ENCODE peak calls at places on chromosome 21, in ten cellular contexts. One of them, this sample, is unnamed. For H3K27me3, the result is how much of the 10 kb centered on the place peaks cover.

GRCh38 chr21:46424621-46425020 is 34.1 kb upstream of the DIP2A start:
- DNase-seq in CD4-positive, alpha-beta T cell: no peak
- DNase-seq in tibial artery: no peak
- DNase-seq in heart right ventricle: no peak
- DNase-seq in left ventricle myocardium inferior: no peak
- DNase-seq in testis: no peak
- DNase-seq in brain microvascular endothelial cell: no peak
- DNase-seq in psoas muscle: peak
- DNase-seq in neural progenitor cell: no peak
- DNase-seq in prostate gland: no peak
- DNase-seq in this sample: no peak

GRCh38 chr21:45747802-45748445 is 104.4 kb downstream of the PCBP3 start:
- DNase-seq in CD4-positive, alpha-beta T cell: no peak
- DNase-seq in tibial artery: no peak
- DNase-seq in heart right ventricle: no peak
- DNase-seq in left ventricle myocardium inferior: no peak
- DNase-seq in testis: no peak
- DNase-seq in brain microvascular endothelial cell: no peak
- DNase-seq in psoas muscle: no peak
- DNase-seq in neural progenitor cell: no peak
- DNase-seq in prostate gland: peak
- DNase-seq in this sample: peak

GRCh38 chr21:14548751-14549150 is 2.6 kb upstream of the SAMSN1 start:
- DNase-seq in CD4-positive, alpha-beta T cell: no peak
- DNase-seq in tibial artery: no peak
- DNase-seq in heart right ventricle: no peak
- DNase-seq in left ventricle myocardium inferior: no peak
- DNase-seq in testis: no peak
- DNase-seq in brain microvascular endothelial cell: no peak
- DNase-seq in psoas muscle: no peak
- DNase-seq in neural progenitor cell: no peak
- DNase-seq in prostate gland: no peak
- DNase-seq in this sample: no peak

GRCh38 chr21:44531606-44532128 is 8.3 kb downstream of the KRTAP10-1 start:
- DNase-seq in CD4-positive, alpha-beta T cell: no peak
- DNase-seq in tibial artery: peak
- DNase-seq in heart right ventricle: no peak
- DNase-seq in left ventricle myocardium inferior: peak
- DNase-seq in testis: no peak
- DNase-seq in brain microvascular endothelial cell: no peak
- DNase-seq in psoas muscle: peak
- DNase-seq in neural progenitor cell: no peak
- DNase-seq in prostate gland: no peak
- DNase-seq in this sample: no peak

GRCh38 chr21:44267655-44268142 is 6.0 kb upstream of the DNMT3L start:
- DNase-seq in CD4-positive, alpha-beta T cell: peak
- DNase-seq in tibial artery: no peak
- DNase-seq in heart right ventricle: no peak
- DNase-seq in left ventricle myocardium inferior: no peak
- DNase-seq in testis: no peak
- DNase-seq in brain microvascular endothelial cell: no peak
- DNase-seq in psoas muscle: peak
- DNase-seq in neural progenitor cell: peak
- DNase-seq in prostate gland: no peak
- DNase-seq in this sample: no peak

GRCh38 chr21:46482225-46482845 is 23.6 kb downstream of the DIP2A start:
- DNase-seq in CD4-positive, alpha-beta T cell: no peak
- DNase-seq in tibial artery: no peak
- DNase-seq in heart right ventricle: no peak
- DNase-seq in left ventricle myocardium inferior: no peak
- DNase-seq in testis: no peak
- DNase-seq in brain microvascular endothelial cell: no peak
- DNase-seq in psoas muscle: no peak
- DNase-seq in neural progenitor cell: no peak
- DNase-seq in prostate gland: no peak
- DNase-seq in this sample: no peak

GRCh38 chr21:38236232-38236631 is 20.6 kb upstream of the KCNJ15 start:
- DNase-seq in CD4-positive, alpha-beta T cell: no peak
- DNase-seq in tibial artery: no peak
- DNase-seq in heart right ventricle: no peak
- DNase-seq in left ventricle myocardium inferior: no peak
- DNase-seq in testis: no peak
- DNase-seq in brain microvascular endothelial cell: peak
- DNase-seq in psoas muscle: no peak
- DNase-seq in neural progenitor cell: no peak
- DNase-seq in prostate gland: no peak
- DNase-seq in this sample: no peak

GRCh38 chr21:44441041-44441400 is 14.3 kb upstream of the LRRC3 start:
- DNase-seq in CD4-positive, alpha-beta T cell: no peak
- DNase-seq in tibial artery: no peak
- DNase-seq in heart right ventricle: no peak
- DNase-seq in left ventricle myocardium inferior: no peak
- DNase-seq in testis: no peak
- DNase-seq in brain microvascular endothelial cell: no peak
- DNase-seq in psoas muscle: no peak
- DNase-seq in neural progenitor cell: no peak
- DNase-seq in prostate gland: no peak
- DNase-seq in this sample: no peak

GRCh38 chr21:19353271-19353670 is 949.7 kb upstream of the TMPRSS15 start:
- DNase-seq in CD4-positive, alpha-beta T cell: no peak
- DNase-seq in tibial artery: no peak
- DNase-seq in heart right ventricle: no peak
- DNase-seq in left ventricle myocardium inferior: no peak
- DNase-seq in testis: no peak
- DNase-seq in brain microvascular endothelial cell: no peak
- DNase-seq in psoas muscle: no peak
- DNase-seq in neural progenitor cell: no peak
- DNase-seq in prostate gland: no peak
- DNase-seq in this sample: no peak

GRCh38 chr21:19767546-19767945 is 1230.7 kb upstream of the NCAM2 start:
- DNase-seq in CD4-positive, alpha-beta T cell: no peak
- DNase-seq in tibial artery: no peak
- DNase-seq in heart right ventricle: no peak
- DNase-seq in left ventricle myocardium inferior: no peak
- DNase-seq in testis: no peak
- DNase-seq in brain microvascular endothelial cell: no peak
- DNase-seq in psoas muscle: no peak
- DNase-seq in neural progenitor cell: no peak
- DNase-seq in prostate gland: no peak
- DNase-seq in this sample: no peak

GRCh38 chr21:23401278-23401677 is 2206.0 kb downstream of the MRPL39 start:
- DNase-seq in CD4-positive, alpha-beta T cell: no peak
- DNase-seq in tibial artery: no peak
- DNase-seq in heart right ventricle: no peak
- DNase-seq in left ventricle myocardium inferior: no peak
- DNase-seq in testis: no peak
- DNase-seq in brain microvascular endothelial cell: no peak
- DNase-seq in psoas muscle: no peak
- DNase-seq in neural progenitor cell: peak
- DNase-seq in prostate gland: no peak
- DNase-seq in this sample: no peak
- TF ChIP-seq CTCF in CD4-positive, alpha-beta T cell: no peak
- TF ChIP-seq CTCF in tibial artery: no peak
- TF ChIP-seq CTCF in heart right ventricle: no peak
- TF ChIP-seq CTCF in left ventricle myocardium inferior: peak
- TF ChIP-seq CTCF in testis: no peak
- TF ChIP-seq CTCF in brain microvascular endothelial cell: no peak
- TF ChIP-seq CTCF in psoas muscle: no peak
- TF ChIP-seq CTCF in neural progenitor cell: peak
- TF ChIP-seq CTCF in prostate gland: no peak
- TF ChIP-seq CTCF in this sample: no peak

GRCh38 chr21:36716387-36716786 is 17.5 kb downstream of the SIM2 start:
- DNase-seq in CD4-positive, alpha-beta T cell: no peak
- DNase-seq in tibial artery: no peak
- DNase-seq in heart right ventricle: no peak
- DNase-seq in left ventricle myocardium inferior: no peak
- DNase-seq in testis: no peak
- DNase-seq in brain microvascular endothelial cell: no peak
- DNase-seq in psoas muscle: no peak
- DNase-seq in neural progenitor cell: no peak
- DNase-seq in prostate gland: no peak
- DNase-seq in this sample: no peak
- H3K27me3 ChIP-seq in CD4-positive, alpha-beta T cell: half or more
- H3K27me3 ChIP-seq in tibial artery: under half
- H3K27me3 ChIP-seq in heart right ventricle: under half
- H3K27me3 ChIP-seq in left ventricle myocardium inferior: half or more
- H3K27me3 ChIP-seq in testis: under half
- H3K27me3 ChIP-seq in brain microvascular endothelial cell: under half
- H3K27me3 ChIP-seq in psoas muscle: under half
- H3K27me3 ChIP-seq in neural progenitor cell: half or more
- H3K27me3 ChIP-seq in prostate gland: under half
- H3K27me3 ChIP-seq in this sample: under half

GRCh38 chr21:41953249-41953830 is 478 bp downstream of the C2CD2 start:
- DNase-seq in CD4-positive, alpha-beta T cell: no peak
- DNase-seq in tibial artery: no peak
- DNase-seq in heart right ventricle: no peak
- DNase-seq in left ventricle myocardium inferior: peak
- DNase-seq in testis: no peak
- DNase-seq in brain microvascular endothelial cell: no peak
- DNase-seq in psoas muscle: peak
- DNase-seq in neural progenitor cell: peak
- DNase-seq in prostate gland: no peak
- DNase-seq in this sample: no peak

GRCh38 chr21:41954654-41955499 is 1.1 kb upstream of the C2CD2 start:
- DNase-seq in CD4-positive, alpha-beta T cell: no peak
- DNase-seq in tibial artery: no peak
- DNase-seq in heart right ventricle: no peak
- DNase-seq in left ventricle myocardium inferior: no peak
- DNase-seq in testis: no peak
- DNase-seq in brain microvascular endothelial cell: no peak
- DNase-seq in psoas muscle: no peak
- DNase-seq in neural progenitor cell: no peak
- DNase-seq in prostate gland: no peak
- DNase-seq in this sample: no peak

GRCh38 chr21:41955516-41955915 is 1.7 kb upstream of the C2CD2 start:
- DNase-seq in CD4-positive, alpha-beta T cell: no peak
- DNase-seq in tibial artery: no peak
- DNase-seq in heart right ventricle: no peak
- DNase-seq in left ventricle myocardium inferior: no peak
- DNase-seq in testis: no peak
- DNase-seq in brain microvascular endothelial cell: no peak
- DNase-seq in psoas muscle: no peak
- DNase-seq in neural progenitor cell: no peak
- DNase-seq in prostate gland: no peak
- DNase-seq in this sample: no peak

GRCh38 chr21:41952568-41953248 is 1.1 kb downstream of the C2CD2 start:
- DNase-seq in CD4-positive, alpha-beta T cell: no peak
- DNase-seq in tibial artery: no peak
- DNase-seq in heart right ventricle: no peak
- DNase-seq in left ventricle myocardium inferior: no peak
- DNase-seq in testis: no peak
- DNase-seq in brain microvascular endothelial cell: no peak
- DNase-seq in psoas muscle: peak
- DNase-seq in neural progenitor cell: peak
- DNase-seq in prostate gland: no peak
- DNase-seq in this sample: no peak

DNA sequence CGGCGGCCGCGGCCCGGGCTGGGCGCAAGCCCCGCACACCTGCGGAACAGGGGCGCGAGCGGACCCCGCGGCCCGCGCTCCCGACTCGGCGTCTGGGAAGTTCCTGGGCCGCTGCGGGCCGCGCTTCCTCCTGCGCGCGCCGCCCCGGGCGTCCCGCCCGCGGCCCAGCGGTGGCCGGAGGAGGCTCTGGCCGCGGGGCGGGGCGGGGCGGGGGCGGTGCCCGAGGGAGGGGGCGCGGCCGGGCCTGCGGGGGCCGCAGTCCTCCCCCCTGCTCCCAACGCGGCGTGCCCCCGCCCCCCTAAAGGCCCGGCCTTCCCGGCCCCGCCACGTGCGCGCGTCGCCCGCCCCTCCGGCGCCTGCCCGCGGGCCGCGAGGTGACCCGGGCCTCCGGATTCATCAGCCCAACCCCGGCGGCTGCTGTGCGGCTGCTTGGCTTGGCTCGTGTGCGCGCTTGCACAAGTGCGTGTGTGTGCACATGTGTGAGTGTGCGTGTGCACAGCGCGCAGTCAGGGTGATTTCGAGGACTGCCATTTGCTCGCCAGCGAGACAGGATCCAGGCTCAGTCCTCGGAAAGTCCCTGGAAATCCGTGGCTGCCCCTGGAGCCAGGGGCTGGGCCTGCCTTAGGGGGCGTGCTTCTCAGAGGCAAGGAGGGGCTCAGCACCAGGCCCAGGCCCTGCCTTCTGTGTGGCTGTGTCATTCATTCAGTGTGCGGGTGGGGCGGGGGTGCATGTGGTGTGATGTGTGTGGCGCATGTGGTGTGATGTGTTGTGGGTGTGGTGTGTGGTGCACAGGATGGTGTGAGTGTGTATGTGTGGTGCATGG is at the start of gene C2CD2:
- DNase-seq in CD4-positive, alpha-beta T cell: no peak
- DNase-seq in tibial artery: peak
- DNase-seq in heart right ventricle: peak
- DNase-seq in left ventricle myocardium inferior: peak
- DNase-seq in testis: no peak
- DNase-seq in brain microvascular endothelial cell: no peak
- DNase-seq in psoas muscle: peak
- DNase-seq in neural progenitor cell: peak
- DNase-seq in prostate gland: no peak
- DNase-seq in this sample: no peak
- TF ChIP-seq CTCF in CD4-positive, alpha-beta T cell: no peak
- TF ChIP-seq CTCF in tibial artery: no peak
- TF ChIP-seq CTCF in heart right ventricle: peak
- TF ChIP-seq CTCF in left ventricle myocardium inferior: no peak
- TF ChIP-seq CTCF in testis: no peak
- TF ChIP-seq CTCF in brain microvascular endothelial cell: peak
- TF ChIP-seq CTCF in psoas muscle: no peak
- TF ChIP-seq CTCF in neural progenitor cell: peak
- TF ChIP-seq CTCF in prostate gland: no peak
- TF ChIP-seq CTCF in this sample: no peak

GRCh38 chr21:33975548-33976081 is 60.0 kb upstream of the ATP5PO start:
- DNase-seq in CD4-positive, alpha-beta T cell: peak
- DNase-seq in tibial artery: no peak
- DNase-seq in heart right ventricle: no peak
- DNase-seq in left ventricle myocardium inferior: no peak
- DNase-seq in testis: no peak
- DNase-seq in brain microvascular endothelial cell: peak
- DNase-seq in psoas muscle: no peak
- DNase-seq in neural progenitor cell: no peak
- DNase-seq in prostate gland: no peak
- DNase-seq in this sample: peak

GRCh38 chr21:33972539-33972938 is 56.9 kb upstream of the ATP5PO start:
- DNase-seq in CD4-positive, alpha-beta T cell: no peak
- DNase-seq in tibial artery: no peak
- DNase-seq in heart right ventricle: no peak
- DNase-seq in left ventricle myocardium inferior: no peak
- DNase-seq in testis: no peak
- DNase-seq in brain microvascular endothelial cell: no peak
- DNase-seq in psoas muscle: no peak
- DNase-seq in neural progenitor cell: no peak
- DNase-seq in prostate gland: no peak
- DNase-seq in this sample: peak

GRCh38 chr21:33976082-33976979 is 60.7 kb upstream of the ATP5PO start:
- DNase-seq in CD4-positive, alpha-beta T cell: peak
- DNase-seq in tibial artery: no peak
- DNase-seq in heart right ventricle: peak
- DNase-seq in left ventricle myocardium inferior: peak
- DNase-seq in testis: no peak
- DNase-seq in brain microvascular endothelial cell: peak
- DNase-seq in psoas muscle: no peak
- DNase-seq in neural progenitor cell: no peak
- DNase-seq in prostate gland: no peak
- DNase-seq in this sample: peak

GRCh38 chr21:33973268-33973667 is 57.7 kb upstream of the ATP5PO start:
- DNase-seq in CD4-positive, alpha-beta T cell: no peak
- DNase-seq in tibial artery: no peak
- DNase-seq in heart right ventricle: no peak
- DNase-seq in left ventricle myocardium inferior: no peak
- DNase-seq in testis: no peak
- DNase-seq in brain microvascular endothelial cell: no peak
- DNase-seq in psoas muscle: no peak
- DNase-seq in neural progenitor cell: no peak
- DNase-seq in prostate gland: no peak
- DNase-seq in this sample: peak

GRCh38 chr21:33974513-33975468 is 59.2 kb upstream of the ATP5PO start:
- DNase-seq in CD4-positive, alpha-beta T cell: no peak
- DNase-seq in tibial artery: no peak
- DNase-seq in heart right ventricle: no peak
- DNase-seq in left ventricle myocardium inferior: no peak
- DNase-seq in testis: no peak
- DNase-seq in brain microvascular endothelial cell: no peak
- DNase-seq in psoas muscle: no peak
- DNase-seq in neural progenitor cell: no peak
- DNase-seq in prostate gland: no peak
- DNase-seq in this sample: no peak
- H3K27me3 ChIP-seq in CD4-positive, alpha-beta T cell: under half
- H3K27me3 ChIP-seq in tibial artery: under half
- H3K27me3 ChIP-seq in heart right ventricle: under half
- H3K27me3 ChIP-seq in left ventricle myocardium inferior: under half
- H3K27me3 ChIP-seq in testis: under half
- H3K27me3 ChIP-seq in brain microvascular endothelial cell: under half
- H3K27me3 ChIP-seq in psoas muscle: under half
- H3K27me3 ChIP-seq in neural progenitor cell: under half
- H3K27me3 ChIP-seq in prostate gland: under half
- H3K27me3 ChIP-seq in this sample: under half